ENCODE peak calls at places on chromosomes 7 and 10, in seven cellular contexts. E is MV-4-11; C is fibroblast of lung; W is putamen; S is brain microvascular endothelial cell; V is NCI-H2171; G is stimulated activated CD8-positive, alpha-beta memory T cell treated with anti-CD3 and anti-CD28 coated beads, Interleukin-7, amount 100 ng/mL, for 1 hour. K is an unnamed sample.

GRCh38 chr10:54866666-54867065 is 65.6 kb upstream of the PCDH15 start:
- DNase-seq in E (no peak), C (no peak), W (no peak), S (no peak), V (no peak), G (no peak), K (no peak)

GRCh38 chr7:22094413-22095304 is 149.0 kb upstream of the CDCA7L start:
- DNase-seq in E (peak; percentile 93), C (peak; percentile 19), W (no peak), S (no peak), V (no peak), G (no peak), K (no peak)

GRCh38 chr7:31126976-31127375 is 74.9 kb downstream of the ADCYAP1R1 start:
- DNase-seq in E (peak; percentile 3), C (peak; percentile 29), W (no peak), S (peak; percentile 14), V (peak; percentile 20), G (no peak), K (no peak)

GRCh38 chr10:104913390-104913789 is 272.3 kb downstream of the SORCS3 start:
- DNase-seq in E (no peak), C (no peak), W (no peak), S (no peak), V (no peak), G (no peak), K (no peak)

GRCh38 chr10:31937371-31937770 is 8.7 kb upstream of the ARHGAP12 start:
- DNase-seq in E (no peak), C (no peak), W (no peak), S (no peak), V (no peak), G (no peak), K (no peak)

GRCh38 chr10:33666686-33667480 is 332.4 kb upstream of the NRP1 start:
- DNase-seq in E (peak; percentile 74), C (peak; percentile 57), W (no peak), S (peak; percentile 67), V (no peak), G (no peak), K (no peak)

GRCh38 chr10:111872591-111872990 is 311.0 kb downstream of the GPAM start:
- DNase-seq in E (no peak), C (no peak), W (no peak), S (no peak), V (no peak), G (no peak), K (no peak)

GRCh38 chr7:16826061-16826460 is 21.3 kb upstream of the AGR2 start:
- DNase-seq in E (no peak), C (no peak), W (no peak), S (no peak), V (no peak), G (no peak), K (no peak)

GRCh38 chr10:97991875-97992274 is 38.5 kb downstream of the CRTAC1 start:
- DNase-seq in E (no peak), C (peak; percentile 15), W (no peak), S (peak; percentile 22), V (no peak), G (no peak), K (no peak)

GRCh38 chr7:7516156-7516555 is 19.5 kb downstream of the COL28A1 start:
- DNase-seq in E (no peak), C (no peak), W (no peak), S (no peak), V (no peak), G (no peak), K (no peak)

GRCh38 chr10:115653473-115653872 is 560.3 kb downstream of the ATRNL1 start:
- DNase-seq in E (no peak), C (no peak), W (no peak), S (no peak), V (no peak), G (no peak), K (no peak)

GRCh38 chr10:22253578-22253882 is 35.7 kb upstream of the EBLN1 start:
- DNase-seq in E (no peak), C (no peak), W (no peak), S (no peak), V (no peak), G (peak; percentile 11), K (no peak)

GRCh38 chr7:154676422-154677073 is 326.4 kb downstream of the PAXIP1 start:
- DNase-seq in E (no peak), C (no peak), W (no peak), S (no peak), V (no peak), G (no peak), K (no peak)

GRCh38 chr7:307970-308369 is 18.0 kb downstream of the FOXL3 start:
- DNase-seq in E (no peak), C (no peak), W (no peak), S (no peak), V (no peak), G (no peak), K (no peak)

GRCh38 chr10:110932505-110933180 is 13.2 kb downstream of the SHOC2 start:
- DNase-seq in E (no peak), C (no peak), W (no peak), S (no peak), V (no peak), G (no peak), K (no peak)

GRCh38 chr7:91050677-91051076 is 213.6 kb upstream of the FZD1 start:
- DNase-seq in E (peak; percentile 73), C (no peak), W (no peak), S (no peak), V (no peak), G (no peak), K (no peak)

GRCh38 chr10:4770766-4771553 is 55.0 kb upstream of the AKR1E2 start:
- DNase-seq in E (peak; percentile 92), C (peak; percentile 97), W (no peak), S (peak; percentile 77), V (no peak), G (no peak), K (no peak)

GRCh38 chr7:102456327-102456726 is 8.3 kb downstream of the ALKBH4 start:
- DNase-seq in E (no peak), C (peak; percentile 75), W (peak; percentile 54), S (no peak), V (no peak), G (no peak), K (no peak)

GRCh38 chr10:62379394-62379793 is 5.2 kb downstream of the ZNF365 start:
- DNase-seq in E (no peak), C (no peak), W (no peak), S (no peak), V (no peak), G (no peak), K (no peak)

GRCh38 chr10:117218654-117219053 is 21.4 kb downstream of the KCNK18 start:
- DNase-seq in E (no peak), C (no peak), W (no peak), S (no peak), V (peak; percentile 26), G (no peak), K (no peak)

GRCh38 chr7:74027124-74027682 is 770 bp upstream of the ELN start:
- DNase-seq in E (no peak), C (no peak), W (no peak), S (no peak), V (no peak), G (no peak), K (no peak)

GRCh38 chr7:106279425-106280182 is 5.2 kb downstream of the NAMPT start:
- DNase-seq in E (no peak), C (no peak), W (no peak), S (no peak), V (no peak), G (no peak), K (no peak)

GRCh38 chr7:157690833-157691382 is 354.1 kb downstream of the DNAJB6 start:
- DNase-seq in E (peak; percentile 33), C (peak; percentile 95), W (peak; percentile 77), S (peak; percentile 81), V (peak; percentile 14), G (no peak), K (no peak)

GRCh38 chr7:51246258-51247245 is 70.1 kb downstream of the COBL start:
- DNase-seq in E (no peak), C (no peak), W (peak; percentile 68), S (no peak), V (no peak), G (no peak), K (no peak)

GRCh38 chr7:139692723-139693122 is 85.1 kb downstream of the HIPK2 start:
- DNase-seq in E (peak; percentile 61), C (no peak), W (no peak), S (no peak), V (no peak), G (no peak), K (no peak)

GRCh38 chr10:118927317-118927716 is 102.2 kb upstream of the NANOS1 start:
- DNase-seq in E (no peak), C (no peak), W (no peak), S (no peak), V (no peak), G (no peak), K (no peak)

GRCh38 chr7:100875356-100875751 is 451 bp downstream of the SRRT start:
- DNase-seq in E (no peak), C (no peak), W (no peak), S (no peak), V (no peak), G (no peak), K (no peak)